ENCODE peak calls at places on chromosomes 7 and 10, in four cellular contexts. L is activated naive CD4-positive, alpha-beta T cell; H is hypothalamus; S is NCI-H187 treated with DMSO at 0.1 percent for 48 hours. R is an unnamed sample.

GRCh38 chr7:64078699-64078994 is 33.4 kb downstream of the ZNF727 start:
- DNase-seq in L (no peak), S (no peak), H (no peak), R (no peak)

GRCh38 chr7:128922496-128923410 is 12.2 kb upstream of the KCP start:
- DNase-seq in H (no peak), L (no peak), S (no peak), R (peak)

GRCh38 chr7:150406565-150407421 is 27.7 kb downstream of the ZNF775 start:
- DNase-seq in H (no peak), L (no peak), S (no peak), R (peak)

GRCh38 chr10:28305551-28305950 is 2.7 kb upstream of the MPP7 start:
- DNase-seq in H (no peak), S (no peak), L (no peak), R (no peak)

GRCh38 chr10:93598157-93598556 is 2.9 kb downstream of the RBP4 start:
- DNase-seq in H (no peak), L (no peak), S (no peak), R (no peak)

GRCh38 chr7:139993592-139993991 is 69.2 kb downstream of the PARP12 start:
- DNase-seq in S (no peak), H (no peak), L (no peak), R (no peak)

GRCh38 chr10:12937527-12937926 is 64.0 kb downstream of the CCDC3 start:
- DNase-seq in S (no peak), L (no peak), H (no peak), R (no peak)

GRCh38 chr10:95467162-95467599 is 94.0 kb downstream of the SORBS1 start:
- DNase-seq in L (no peak), S (no peak), H (no peak), R (peak)

GRCh38 chr10:7410306-7410799 is 481 bp downstream of the SFMBT2 start:
- DNase-seq in L (no peak), S (no peak), H (peak), R (no peak)

GRCh38 chr10:11145498-11145855 is 127.8 kb downstream of the CELF2 start:
- DNase-seq in L (no peak), S (no peak), H (no peak), R (no peak)

GRCh38 chr7:117785431-117785830 is 87.8 kb downstream of the CTTNBP2 start:
- DNase-seq in H (no peak), S (no peak), L (no peak), R (no peak)

GRCh38 chr7:84188811-84189405 is 5.7 kb downstream of the SEMA3A start:
- DNase-seq in L (no peak), H (no peak), S (no peak), R (no peak)

GRCh38 chr10:70132098-70133029 is at the start of gene AIFM2:
- DNase-seq in L (no peak), S (no peak), H (peak), R (peak)

GRCh38 chr7:80210400-80210799 is 75.8 kb downstream of the GNAI1 start:
- DNase-seq in L (no peak), S (peak), H (no peak), R (no peak)

GRCh38 chr10:75202321-75203096 is 8.1 kb upstream of the VDAC2 start:
- DNase-seq in H (no peak), L (no peak), S (no peak), R (peak)

GRCh38 chr7:129169705-129170319 is 18.6 kb upstream of the SMO start:
- DNase-seq in L (no peak), H (no peak), S (no peak), R (no peak)

GRCh38 chr10:88136712-88137111 is 273.3 kb downstream of the PTEN start:
- DNase-seq in L (no peak), S (no peak), H (no peak), R (no peak)

GRCh38 chr10:130013938-130014733 is 50.1 kb upstream of the EBF3 start:
- DNase-seq in H (no peak), L (no peak), S (no peak), R (no peak)

GRCh38 chr7:5595545-5596045 is 172.0 kb upstream of the TNRC18 start:
- DNase-seq in L (no peak), H (no peak), S (no peak), R (no peak)

GRCh38 chr7:101125989-101126650 is 784 bp upstream of the SERPINE1 start:
- DNase-seq in L (no peak), S (no peak), H (peak), R (peak)

R was measured in sigmoid colon.